ENCODE peak calls at places on chromosomes 13 and 19, in six cellular contexts. L is NCI-H1417 treated with DMSO at 0.1 percent for 48 hours, U is COR-L47, P is progenitor cell of endocrine pancreas, T is Calu3, A is ascending aorta. G is an unnamed sample.

GRCh38 chr13:30974350-30974749 is 41.9 kb downstream of the TEX26 start:
- DNase-seq in L (no peak), U (no peak), P (no peak), T (no peak), A (no peak), G (no peak)

GRCh38 chr19:38661996-38662395 is 14.5 kb downstream of the ACTN4 start:
- DNase-seq in L (no peak), U (no peak), P (no peak), T (peak; percentile 78), A (no peak), G (no peak)

GRCh38 chr13:103671547-103671946 is 605.3 kb upstream of the SLC10A2 start:
- DNase-seq in L (no peak), U (no peak), P (no peak), T (no peak), A (no peak), G (no peak)

GRCh38 chr13:40165533-40165932 is 500.9 kb downstream of the FOXO1 start:
- DNase-seq in L (no peak), U (no peak), P (no peak), T (no peak), A (no peak), G (no peak)

GRCh38 chr13:42777476-42777875 is 3.9 kb upstream of the FAM216B start:
- DNase-seq in L (no peak), U (no peak), P (no peak), T (no peak), A (no peak), G (no peak)

GRCh38 chr13:33401238-33401637 is 115.7 kb upstream of the STARD13 start:
- DNase-seq in L (no peak), U (peak; percentile 12), P (no peak), T (no peak), A (no peak), G (no peak)

GRCh38 chr19:28184997-28185396 is 1028.0 kb downstream of the UQCRFS1 start:
- DNase-seq in L (no peak), U (no peak), P (no peak), T (no peak), A (no peak), G (no peak)

GRCh38 chr13:51322826-51323225 is 16.7 kb upstream of the SERPINE3 start:
- DNase-seq in L (no peak), U (no peak), P (no peak), T (no peak), A (no peak), G (no peak)

GRCh38 chr13:84445776-84446175 is 563.5 kb upstream of the SLITRK1 start:
- DNase-seq in L (no peak), U (no peak), P (no peak), T (no peak), A (no peak), G (no peak)

GRCh38 chr13:114097893-114098688 is 34.3 kb downstream of the RASA3 start:
- DNase-seq in L (no peak), U (no peak), P (no peak), T (no peak), A (no peak), G (no peak)

GRCh38 chr19:30063184-30064020 is 121.4 kb downstream of the URI1 start:
- DNase-seq in L (no peak), U (no peak), P (no peak), T (no peak), A (no peak), G (no peak)

GRCh38 chr13:95644611-95645052 is at the start of gene DZIP1:
- DNase-seq in L (peak; percentile 64), U (peak; percentile 10), P (peak; percentile 59), T (peak; percentile 50), A (no peak), G (peak; percentile 74)

GRCh38 chr19:42143341-42144234 is 11.3 kb upstream of the POU2F2 start:
- DNase-seq in L (no peak), U (no peak), P (peak; percentile 68), T (no peak), A (no peak), G (no peak)

GRCh38 chr19:53328967-53329366 is 4.6 kb upstream of the ZNF845 start:
- DNase-seq in L (no peak), U (no peak), P (no peak), T (no peak), A (no peak), G (no peak)

GRCh38 chr13:30864352-30865130 is 41.5 kb upstream of the MEDAG start:
- DNase-seq in L (no peak), U (no peak), P (no peak), T (no peak), A (no peak), G (no peak)

GRCh38 chr13:41054212-41054877 is 7.0 kb upstream of the WBP4 start:
- DNase-seq in L (no peak), U (peak; percentile 36), P (no peak), T (peak; percentile 32), A (no peak), G (peak; percentile 82)

GRCh38 chr19:16435238-16435911 is 36.4 kb downstream of the EPS15L1 start:
- DNase-seq in L (no peak), U (no peak), P (no peak), T (no peak), A (no peak), G (no peak)

GRCh38 chr19:53868892-53869804 is 1.5 kb downstream of the MYADM start:
- DNase-seq in L (no peak), U (no peak), P (peak; percentile 84), T (peak; percentile 98), A (peak; percentile 72), G (peak; percentile 22)

GRCh38 chr13:43077906-43078305 is 54.5 kb downstream of the DNAJC15 start:
- DNase-seq in L (no peak), U (no peak), P (no peak), T (no peak), A (no peak), G (no peak)

GRCh38 chr13:112735791-112736190 is 46.0 kb downstream of the ATP11A start:
- DNase-seq in L (no peak), U (peak; percentile 10), P (no peak), T (no peak), A (no peak), G (no peak)

GRCh38 chr13:111856571-111856970 is 210.4 kb upstream of the SOX1 start:
- DNase-seq in L (no peak), U (no peak), P (no peak), T (no peak), A (no peak), G (no peak)

GRCh38 chr19:49151339-49152217 is 3.6 kb downstream of the HRC start:
- DNase-seq in L (peak; percentile 83), U (no peak), P (peak; percentile 62), T (peak; percentile 87), A (no peak), G (peak; percentile 27)

GRCh38 chr13:113129921-113130750 is 7.5 kb downstream of the F10 start:
- DNase-seq in L (no peak), U (no peak), P (peak; percentile 7), T (no peak), A (no peak), G (no peak)

GRCh38 chr13:72180253-72180952 is 313.4 kb upstream of the DACH1 start:
- DNase-seq in L (no peak), U (no peak), P (no peak), T (no peak), A (no peak), G (no peak)

GRCh38 chr13:98653471-98653985 is 76.6 kb upstream of the STK24 start:
- DNase-seq in L (peak; percentile 61), U (peak; percentile 78), P (peak; percentile 68), T (peak; percentile 66), A (no peak), G (peak; percentile 83)

GRCh38 chr19:58346961-58347929 is 6.0 kb downstream of the A1BG start:
- DNase-seq in L (no peak), U (peak; percentile 68), P (peak; percentile 30), T (no peak), A (no peak), G (peak; percentile 90)

GRCh38 chr13:38417727-38418126 is 68.1 kb downstream of the UFM1 start:
- DNase-seq in L (no peak), U (no peak), P (no peak), T (peak; percentile 11), A (no peak), G (peak; percentile 28)

G was measured in GM12865.